ENCODE peak calls at places on chromosomes 2 and 18, in nine cellular contexts. P is adrenal gland, A is left lung, K is A549, G is fibroblast of lung, B is gastrocnemius medialis, D is neuronal stem cell, O is stomach, N is psoas muscle. E is an unnamed sample.
A peak's percentile ranks its signal among the peaks of the same experiment; 100 is the strongest.

GRCh38 chr18:8730080-8730827 is 24.9 kb downstream of the MTCL1 start:
- DNase-seq in P (peak; percentile 86), A (no peak), K (peak; percentile 53), G (peak; percentile 96), B (no peak), D (no peak), O (peak; percentile 65), N (peak; percentile 49), E (peak; percentile 59)

GRCh38 chr2:201415149-201415548 is 36.1 kb downstream of the TRAK2 start:
- DNase-seq in P (no peak), A (no peak), K (no peak), G (no peak), B (no peak), D (no peak), O (no peak), N (no peak), E (no peak)

GRCh38 chr2:239322414-239323086 is 78.3 kb downstream of the HDAC4 start:
- DNase-seq in P (peak; percentile 66), A (no peak), K (no peak), G (peak; percentile 58), B (peak; percentile 27), D (no peak), O (no peak), N (peak; percentile 31), E (no peak)

GRCh38 chr2:160306985-160307384 is 106.9 kb upstream of the ITGB6 start:
- DNase-seq in P (no peak), A (no peak), K (no peak), G (peak; percentile 82), B (peak; percentile 20), D (no peak), O (no peak), N (no peak), E (no peak)

GRCh38 chr2:127463155-127463991 is 45.1 kb downstream of the PROC start:
- DNase-seq in P (no peak), A (no peak), K (no peak), G (peak; percentile 18), B (no peak), D (peak; percentile 30), O (no peak), N (no peak), E (no peak)

GRCh38 chr2:222518570-222519381 is 94.4 kb downstream of the SGPP2 start:
- DNase-seq in P (no peak), A (no peak), K (no peak), G (peak; percentile 77), B (peak; percentile 49), D (no peak), O (peak; percentile 28), N (no peak), E (no peak)

GRCh38 chr2:11873766-11874165 is 127.3 kb downstream of the LPIN1 start:
- DNase-seq in P (no peak), A (no peak), K (no peak), G (no peak), B (no peak), D (no peak), O (no peak), N (no peak), E (no peak)

GRCh38 chr2:179272406-179273192 is 8.0 kb upstream of the SESTD1 start:
- DNase-seq in P (no peak), A (no peak), K (no peak), G (peak; percentile 36), B (no peak), D (no peak), O (no peak), N (no peak), E (no peak)

GRCh38 chr2:186718895-186719294 is 25.0 kb downstream of the FAM171B start:
- DNase-seq in P (no peak), A (no peak), K (no peak), G (no peak), B (no peak), D (no peak), O (no peak), N (no peak), E (no peak)

GRCh38 chr2:160742679-160743078 is 249.1 kb upstream of the RBMS1 start:
- DNase-seq in P (peak; percentile 47), A (no peak), K (no peak), G (no peak), B (peak; percentile 26), D (no peak), O (no peak), N (peak; percentile 11), E (no peak)

GRCh38 chr2:234631896-234632514 is 135.1 kb upstream of the ARL4C start:
- DNase-seq in P (no peak), A (no peak), K (no peak), G (no peak), B (no peak), D (no peak), O (no peak), N (no peak), E (no peak)

GRCh38 chr2:241223211-241224067 is 35.0 kb downstream of the ANO7 start:
- DNase-seq in P (no peak), A (peak; percentile 65), K (no peak), G (peak; percentile 32), B (no peak), D (no peak), O (no peak), N (peak; percentile 12), E (peak; percentile 9)

GRCh38 chr2:196991061-196991460 is 64.6 kb upstream of the PGAP1 start:
- DNase-seq in P (no peak), A (no peak), K (no peak), G (no peak), B (no peak), D (peak; percentile 54), O (no peak), N (no peak), E (no peak)

GRCh38 chr2:215137741-215138340 is 585 bp downstream of the ABCA12 start:
- DNase-seq in P (no peak), A (no peak), K (no peak), G (peak; percentile 70), B (no peak), D (no peak), O (no peak), N (no peak), E (no peak)

GRCh38 chr2:181680055-181680936 is at the start of gene NEUROD1:
- DNase-seq in P (no peak), A (peak; percentile 73), K (no peak), G (no peak), B (no peak), D (no peak), O (no peak), N (no peak), E (no peak)

GRCh38 chr2:181675241-181675640 is 5.1 kb downstream of the NEUROD1 start:
- DNase-seq in P (no peak), A (no peak), K (no peak), G (no peak), B (no peak), D (no peak), O (no peak), N (no peak), E (no peak)

GRCh38 chr2:181679544-181679979 is 755 bp downstream of the NEUROD1 start:
- DNase-seq in P (no peak), A (no peak), K (no peak), G (no peak), B (no peak), D (no peak), O (no peak), N (no peak), E (no peak)

GRCh38 chr2:181678744-181679543 is 1.4 kb downstream of the NEUROD1 start:
- DNase-seq in P (no peak), A (no peak), K (no peak), G (no peak), B (no peak), D (no peak), O (no peak), N (no peak), E (no peak)

GRCh38 chr2:181678033-181678586 is 2.2 kb downstream of the NEUROD1 start:
- DNase-seq in P (peak; percentile 61), A (peak; percentile 81), K (no peak), G (peak; percentile 79), B (no peak), D (peak; percentile 91), O (peak; percentile 61), N (peak; percentile 39), E (peak; percentile 36)
- H3K4me3 ChIP-seq in P (no peak overlapping the region), A (no peak overlapping the region), K (no peak overlapping the region), G (no peak overlapping the region), B (no peak overlapping the region), D (no peak overlapping the region), O (no peak overlapping the region), N (no peak overlapping the region), E (no peak overlapping the region)

DNA sequence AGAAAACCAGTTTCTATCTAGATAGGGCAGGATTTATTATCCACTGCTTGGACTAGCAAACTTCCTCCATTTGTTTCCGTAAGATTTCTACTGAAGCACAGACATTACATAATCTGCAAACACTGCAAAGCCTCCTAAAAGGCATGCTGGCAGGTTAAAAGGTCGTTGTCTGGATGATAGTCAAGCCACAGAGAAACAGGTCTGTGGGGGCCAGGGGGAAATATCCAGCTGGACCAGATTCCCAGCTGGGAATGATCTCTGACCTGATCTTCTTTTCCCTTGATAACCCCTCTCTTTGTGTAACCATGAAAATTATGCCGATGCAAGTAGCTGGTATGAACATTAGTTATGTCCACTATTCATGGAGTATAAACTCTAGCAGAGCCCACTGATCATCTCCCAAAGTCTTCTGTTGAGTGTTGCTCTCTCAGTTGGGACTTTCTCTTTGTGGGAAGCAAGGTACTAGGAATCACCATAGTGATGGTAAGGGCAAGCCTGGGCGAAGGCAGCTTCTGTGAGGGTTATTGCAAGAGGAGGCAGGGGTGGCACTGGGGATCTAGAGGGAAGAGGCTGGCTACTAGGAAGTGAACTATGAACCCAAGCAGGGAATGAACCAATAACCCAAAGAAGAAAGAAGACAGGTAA is 61.3 kb downstream of the GDF7 start:
- DNase-seq in P (peak; percentile 52), A (no peak), K (no peak), G (peak; percentile 77), B (no peak), D (peak; percentile 14), O (no peak), N (no peak), E (no peak)
- H3K27ac ChIP-seq in P (peak overlapping the region; percentile 35), A (no peak overlapping the region), K (peak overlapping the region; percentile 17), G (no peak overlapping the region), B (no peak overlapping the region), D (no peak overlapping the region), O (no peak overlapping the region), N (no peak overlapping the region), E (no peak overlapping the region)

DNA sequence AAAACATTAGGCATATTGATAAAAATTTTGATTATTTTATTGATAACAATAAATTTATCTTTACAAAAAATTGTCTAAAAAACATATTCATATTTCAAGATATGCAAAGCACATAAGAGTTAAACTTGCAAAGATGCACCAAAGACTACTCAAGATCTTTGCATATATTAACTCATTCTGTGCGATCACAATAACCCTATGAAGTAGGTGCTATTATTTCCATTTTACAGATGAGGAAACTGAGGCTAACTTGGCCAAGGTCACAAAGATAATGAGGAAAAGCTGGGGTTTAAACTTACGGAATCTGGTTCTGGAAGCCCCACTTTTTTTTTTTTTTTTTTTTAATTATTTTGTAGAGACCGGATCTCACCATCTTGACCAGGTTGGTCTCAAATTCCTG is 94.4 kb upstream of the SERTAD2 start:
- DNase-seq in P (no peak), A (no peak), K (no peak), G (no peak), B (no peak), D (no peak), O (no peak), N (no peak), E (no peak)
- H3K4me3 ChIP-seq in P (no peak overlapping the region), A (no peak overlapping the region), K (no peak overlapping the region), G (no peak overlapping the region), B (no peak overlapping the region), D (no peak overlapping the region), O (no peak overlapping the region), N (no peak overlapping the region), E (no peak overlapping the region)

DNA sequence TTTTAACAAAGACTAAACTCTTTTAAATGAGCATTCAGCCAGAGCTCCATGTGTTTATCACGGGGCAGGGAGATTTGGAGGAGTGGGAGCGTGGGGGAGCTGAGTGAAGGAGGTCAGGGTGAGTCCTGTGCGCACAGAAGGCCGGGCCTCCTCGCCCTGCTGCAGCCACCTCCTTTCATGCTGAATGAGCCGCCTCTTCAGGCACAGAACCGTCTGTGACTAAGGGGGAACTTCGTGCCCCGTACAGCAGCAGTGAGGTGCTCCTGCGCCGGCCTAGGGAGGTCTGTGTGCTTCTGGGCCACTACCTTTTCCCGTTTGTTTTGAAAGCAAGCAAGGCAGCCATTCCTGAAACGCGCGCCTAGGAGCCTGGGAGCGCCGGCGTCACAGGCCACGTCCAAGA is 27.1 kb upstream of the ZNF516 start:
- DNase-seq in P (no peak), A (no peak), K (no peak), G (peak; percentile 10), B (no peak), D (no peak), O (no peak), N (no peak), E (no peak)
- H3K27ac ChIP-seq in P (peak overlapping the region; percentile 76), A (no peak overlapping the region), K (no peak overlapping the region), G (peak overlapping the region; percentile 46), B (no peak overlapping the region), D (peak overlapping the region; percentile 56), O (no peak overlapping the region), N (peak overlapping the region; percentile 74), E (no peak overlapping the region)

E was measured in left ventricle myocardium inferior.